ENCODE peak calls at places on chromosomes 6 and 20, in four cellular contexts. C is HCT116, J is MM.1S, L is mammary epithelial cell. K is an unnamed sample.

GRCh38 chr6:169971171-169971861 is 219.9 kb downstream of the ERMARD start:
- DNase-seq in C (no peak), J (no peak), L (no peak), K (no peak)

GRCh38 chr6:7282097-7282906 is 30.7 kb downstream of the SSR1 start:
- DNase-seq in C (no peak), J (no peak), L (no peak), K (no peak)

GRCh38 chr20:61725966-61726365 is 339.7 kb downstream of the TAF4 start:
- DNase-seq in C (no peak), J (no peak), L (no peak), K (no peak)

GRCh38 chr6:123380257-123380656 is 256.5 kb downstream of the TRDN start:
- DNase-seq in C (no peak), J (peak; percentile 77), L (peak; percentile 14), K (peak; percentile 89)

GRCh38 chr6:16477367-16478149 is 239.2 kb downstream of the GMPR start:
- DNase-seq in C (no peak), J (no peak), L (no peak), K (no peak)

GRCh38 chr20:59672576-59672975 is 68.2 kb downstream of the PHACTR3 start:
- DNase-seq in C (no peak), J (no peak), L (no peak), K (no peak)

GRCh38 chr6:11999245-11999644 is 12.9 kb upstream of the HIVEP1 start:
- DNase-seq in C (no peak), J (no peak), L (no peak), K (no peak)

GRCh38 chr20:50487397-50487796 is 22.8 kb upstream of the PTPN1 start:
- DNase-seq in C (no peak), J (no peak), L (no peak), K (no peak)

GRCh38 chr20:51712501-51713212 is 55.5 kb downstream of the ATP9A start:
- DNase-seq in C (peak; percentile 15), J (no peak), L (no peak), K (no peak)

GRCh38 chr6:75602164-75602896 is 650 bp downstream of the SENP6 start:
- DNase-seq in C (peak; percentile 15), J (peak; percentile 16), L (peak; percentile 71), K (no peak)

GRCh38 chr20:46965477-46965876 is 70.8 kb downstream of the EYA2 start:
- DNase-seq in C (no peak), J (no peak), L (peak; percentile 39), K (no peak)

GRCh38 chr6:12060780-12061619 is 48.9 kb downstream of the HIVEP1 start:
- DNase-seq in C (no peak), J (peak; percentile 95), L (no peak), K (no peak)

GRCh38 chr20:46544576-46544975 is 5.9 kb downstream of the OCSTAMP start:
- DNase-seq in C (no peak), J (peak; percentile 45), L (no peak), K (no peak)

GRCh38 chr6:104486003-104486402 is 373.7 kb downstream of the HACE1 start:
- DNase-seq in C (no peak), J (no peak), L (no peak), K (no peak)

GRCh38 chr6:33304216-33304615 is 5.5 kb upstream of the RGL2 start:
- DNase-seq in C (no peak), J (no peak), L (no peak), K (no peak)

DNA sequence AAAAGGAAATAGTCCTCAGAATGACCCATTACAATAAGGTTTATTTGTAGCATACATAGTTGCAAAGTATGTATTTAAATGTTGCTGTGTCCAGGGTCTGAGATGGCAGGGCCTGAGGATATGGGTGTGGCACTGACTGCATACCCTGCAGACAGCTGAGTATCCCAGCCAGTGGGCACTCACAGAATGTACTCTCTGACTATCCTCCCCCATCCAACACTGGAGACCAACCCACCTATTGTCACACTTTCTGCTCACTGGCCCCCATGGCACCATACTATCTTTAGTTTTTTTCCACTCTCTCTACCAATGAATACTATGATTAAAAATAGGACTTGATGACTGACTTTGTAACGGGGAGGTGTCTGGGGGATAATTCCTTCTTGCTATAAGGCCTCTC is 215.8 kb upstream of the FOXA2 start:
- DNase-seq in C (no peak), J (no peak), L (no peak), K (no peak)
- H3K27ac ChIP-seq in C (no peak overlapping the region), J (no peak overlapping the region), L (no peak overlapping the region), K (no peak overlapping the region)

DNA sequence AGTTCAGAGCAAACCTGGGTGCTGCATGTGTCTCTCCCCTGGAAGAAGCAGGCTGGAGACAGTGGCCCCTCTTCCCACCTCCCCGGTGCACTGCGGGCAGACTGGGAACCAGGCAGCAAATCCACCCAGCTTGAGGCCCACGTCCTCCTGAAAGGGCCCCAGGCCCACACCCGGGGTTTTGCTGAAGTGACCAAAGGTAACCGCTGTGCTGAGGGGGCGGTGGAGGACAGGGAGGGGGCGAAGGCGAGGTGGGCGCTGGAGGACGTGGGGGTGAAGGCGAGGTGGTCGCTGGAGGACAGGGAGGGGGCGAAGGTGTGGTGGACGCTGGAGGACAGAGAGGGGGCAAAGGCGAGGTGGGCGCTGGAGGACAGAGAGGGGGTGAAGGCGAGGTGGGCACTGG is 1.8 kb upstream of the BIRC7 start:
- DNase-seq in C (no peak), J (no peak), L (no peak), K (no peak)
- TF ChIP-seq EZH2 in C (no peak), J (no peak), L (no peak), K (no peak)

DNA sequence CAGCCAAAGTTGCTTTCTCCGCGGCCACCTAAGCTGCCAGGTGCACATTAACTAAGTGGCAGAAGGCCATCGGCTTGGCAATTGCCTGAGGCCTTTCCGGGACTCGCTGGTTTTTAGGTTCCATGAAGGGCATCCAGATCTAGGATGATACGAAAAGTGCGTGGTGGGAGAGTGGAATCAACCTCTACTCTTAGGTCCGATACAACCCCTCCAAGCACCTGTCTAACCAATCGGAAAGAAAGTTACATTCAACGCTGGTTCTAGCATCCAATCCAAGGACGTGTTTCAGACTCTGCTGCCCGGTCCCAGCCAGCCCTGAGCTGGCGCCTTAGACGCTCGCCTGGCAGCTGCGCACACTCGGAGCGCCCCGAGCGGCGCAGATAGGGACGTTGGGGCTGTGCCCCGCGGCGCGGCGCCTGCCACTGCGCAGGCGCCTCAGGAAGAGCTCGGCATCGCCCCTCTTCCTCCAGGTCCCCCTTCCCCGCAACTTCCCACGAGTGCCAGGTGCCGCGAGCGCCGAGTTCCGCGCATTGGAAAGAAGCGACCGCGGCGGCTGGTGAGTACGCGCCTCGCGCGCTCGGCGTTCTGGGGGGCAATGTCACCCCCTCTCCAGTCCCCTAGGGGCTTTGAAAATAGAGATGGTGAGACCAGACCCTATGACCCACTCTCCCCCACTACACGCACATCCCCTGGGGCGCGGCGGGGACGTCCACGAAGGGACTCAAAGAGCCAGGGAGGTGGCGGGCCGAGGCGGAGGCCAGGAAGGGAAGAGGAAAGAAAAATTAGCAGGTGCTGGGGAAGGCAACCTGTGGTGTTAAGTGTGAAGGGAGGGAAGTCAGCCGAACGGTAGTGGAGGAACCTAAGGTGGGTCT is at the start of gene ENPP4:
- DNase-seq in C (peak; percentile 95), J (peak; percentile 93), L (peak; percentile 83), K (no peak)
- H3K27ac ChIP-seq in C (peak within 1 kb of the TSS; percentile 39), J (no peak within 1 kb of the TSS), L (no peak within 1 kb of the TSS), K (no peak within 1 kb of the TSS)

DNA sequence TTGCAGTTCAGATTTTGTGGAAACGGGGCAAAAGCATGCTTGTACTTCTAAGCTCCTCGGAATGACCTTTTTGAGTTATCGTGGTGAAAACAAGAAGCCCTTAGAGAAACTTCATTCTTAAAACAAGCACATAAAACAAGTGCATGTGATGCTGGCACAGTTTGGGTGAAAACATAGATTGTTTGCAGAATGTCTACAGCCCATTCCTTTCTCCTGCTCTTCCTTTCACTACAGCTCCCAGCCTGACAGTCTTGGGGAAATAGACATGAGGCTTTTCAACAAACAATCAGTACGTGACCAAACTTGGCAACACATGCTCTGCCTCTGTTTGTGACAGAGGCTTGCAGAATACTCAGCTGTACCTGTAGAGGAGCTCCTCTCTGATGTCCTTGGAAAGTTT is 321.5 kb downstream of the ZFAND3 start:
- DNase-seq in C (no peak), J (no peak), L (no peak), K (no peak)
- TF ChIP-seq EZH2 in C (no peak), J (no peak), L (no peak), K (no peak)

GRCh38 chr20:16860914-16861313 is 112.8 kb downstream of the OTOR start:
- DNase-seq in C (no peak), J (no peak), L (no peak), K (no peak)

GRCh38 chr20:16865406-16865805 is 117.2 kb downstream of the OTOR start:
- DNase-seq in C (no peak), J (no peak), L (no peak), K (no peak)

GRCh38 chr20:16864069-16864468 is 115.9 kb downstream of the OTOR start:
- DNase-seq in C (no peak), J (peak; percentile 9), L (no peak), K (no peak)

GRCh38 chr20:16863315-16863714 is 115.2 kb downstream of the OTOR start:
- DNase-seq in C (no peak), J (no peak), L (no peak), K (no peak)

DNA sequence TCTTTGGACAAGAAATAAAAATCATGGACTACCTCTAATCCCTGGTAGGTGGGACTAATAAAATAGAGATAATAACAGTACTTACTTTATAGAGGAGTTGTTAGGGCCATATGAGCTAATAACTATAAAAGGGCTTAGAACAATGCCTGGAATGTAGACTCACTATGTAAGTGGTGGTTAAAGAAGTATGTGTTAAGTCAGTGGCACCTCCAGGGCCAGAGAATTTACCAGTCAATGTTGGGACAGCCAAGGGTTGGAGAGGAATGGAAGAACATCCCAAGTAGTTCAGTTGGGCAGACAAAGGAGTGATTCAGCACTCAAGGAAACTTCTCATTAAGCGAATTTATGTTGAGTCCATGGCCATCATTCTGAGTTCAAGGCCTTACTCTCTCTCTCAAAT is 116.8 kb downstream of the OTOR start:
- DNase-seq in C (no peak), J (no peak), L (no peak), K (no peak)
- H3K27ac ChIP-seq in C (no peak overlapping the region), J (no peak overlapping the region), L (no peak overlapping the region), K (no peak overlapping the region)